ENCODE peak calls at places on chromosome 12, in eight cellular contexts. V is caudate nucleus; O is Calu3; Z is amniotic epithelial cell; J is NCI-H524; S is stimulated activated CD8-positive, alpha-beta memory T cell treated with anti-CD3 and anti-CD28 coated beads, Interleukin-12 subunit alpha, Interleukin-12 subunit beta, amount 100 ng/mL, for 1 hour; H is substantia nigra; W is stimulated activated effector memory CD8-positive, alpha-beta T cell treated with anti-CD3 and anti-CD28 coated beads, Interleukin-12 subunit alpha, Interleukin-12 subunit beta, amount 100 ng/mL, for 72 hours. B is an unnamed sample.
A peak's percentile ranks its signal among the peaks of the same experiment; 100 is the strongest.

GRCh38 chr12:115338566-115339294 is 654.8 kb upstream of the TBX3 start:
- DNase-seq in Z (no peak), V (no peak), O (no peak), H (no peak), S (no peak), J (no peak), W (no peak), B (no peak)

GRCh38 chr12:112239881-112240280 is 114.5 kb downstream of the TRAFD1 start:
- DNase-seq in O (no peak), Z (no peak), V (no peak), J (no peak), S (no peak), W (no peak), H (no peak), B (no peak)

GRCh38 chr12:108214486-108214885 is 85.4 kb downstream of the WSCD2 start:
- DNase-seq in J (no peak), S (no peak), O (peak; percentile 45), V (no peak), H (no peak), W (no peak), Z (peak; percentile 0), B (no peak)

GRCh38 chr12:93684716-93685115 is 7.5 kb downstream of the CRADD start:
- DNase-seq in J (no peak), V (no peak), S (no peak), Z (no peak), H (no peak), W (no peak), O (no peak), B (no peak)

GRCh38 chr12:130826151-130826801 is 12.8 kb downstream of the STX2 start:
- DNase-seq in S (peak; percentile 44), H (peak; percentile 36), J (peak; percentile 27), W (peak; percentile 67), V (no peak), Z (peak; percentile 73), O (peak; percentile 75), B (peak; percentile 63)

GRCh38 chr12:3107071-3107583 is 29.9 kb downstream of the TSPAN9 start:
- DNase-seq in J (peak; percentile 52), H (no peak), V (no peak), O (no peak), W (no peak), Z (peak; percentile 95), S (no peak), B (no peak)

GRCh38 chr12:76183459-76184186 is 99.1 kb upstream of the NAP1L1 start:
- DNase-seq in W (peak; percentile 8), J (no peak), H (no peak), Z (peak; percentile 96), S (no peak), O (peak; percentile 66), V (no peak), B (peak; percentile 29)

GRCh38 chr12:28054583-28054982 is 82.0 kb upstream of the PTHLH start:
- DNase-seq in V (no peak), H (no peak), W (no peak), J (no peak), O (no peak), Z (no peak), S (no peak), B (no peak)

GRCh38 chr12:68440068-68440581 is 108.0 kb upstream of the MDM1 start:
- DNase-seq in Z (peak; percentile 59), W (no peak), O (no peak), V (no peak), S (no peak), H (no peak), J (no peak), B (no peak)

GRCh38 chr12:108729612-108730336 is 1.5 kb downstream of the CORO1C start:
- DNase-seq in H (no peak), J (peak; percentile 54), Z (peak; percentile 64), S (no peak), W (no peak), V (no peak), O (no peak), B (no peak)

GRCh38 chr12:132146098-132146497 is 1.8 kb downstream of the NOC4L start:
- DNase-seq in H (no peak), S (no peak), W (no peak), J (no peak), V (no peak), O (no peak), Z (no peak), B (no peak)

GRCh38 chr12:102811125-102811737 is 105.8 kb downstream of the PAH start:
- DNase-seq in O (peak; percentile 73), S (no peak), J (peak; percentile 45), W (no peak), H (no peak), Z (peak; percentile 1), V (no peak), B (peak; percentile 6)